ENCODE peak calls at places on chromosomes 1 and 21, in nine cellular contexts. I is type B pancreatic cell; K is CD8-positive, alpha-beta T cell; Q is Calu3; G is neural crest cell; R is left ventricle myocardium inferior; H is astrocyte of the spinal cord; C is upper lobe of right lung; P is kidney. E is an unnamed sample.
A peak's percentile ranks its signal among the peaks of the same experiment; 100 is the strongest.

GRCh38 chr1:226046240-226046639 is 16.3 kb upstream of the H3-3A start:
- DNase-seq in I (no peak), K (no peak), Q (peak; percentile 50), G (no peak), R (no peak), H (peak; percentile 83), C (no peak), P (no peak), E (no peak)

GRCh38 chr21:29870814-29871213 is 69.0 kb downstream of the GRIK1 start:
- DNase-seq in I (no peak), K (no peak), Q (no peak), G (no peak), R (no peak), H (no peak), C (no peak), P (no peak), E (no peak)

GRCh38 chr1:215081566-215082531 is 688 bp upstream of the KCNK2 start:
- DNase-seq in I (no peak), K (no peak), Q (no peak), G (no peak), R (no peak), H (no peak), C (no peak), P (peak; percentile 55), E (no peak)

GRCh38 chr1:40450491-40451237 is 388 bp downstream of the ZFP69B start:
- DNase-seq in I (no peak), K (peak; percentile 81), Q (peak; percentile 1), G (peak; percentile 13), R (no peak), H (peak; percentile 76), C (no peak), P (no peak), E (peak; percentile 42)

GRCh38 chr1:21339402-21340229 is 49.4 kb upstream of the ECE1 start:
- DNase-seq in I (no peak), K (no peak), Q (no peak), G (no peak), R (no peak), H (no peak), C (no peak), P (no peak), E (no peak)

GRCh38 chr1:223741861-223742260 is 29.5 kb downstream of the CAPN2 start:
- DNase-seq in I (no peak), K (no peak), Q (no peak), G (no peak), R (no peak), H (peak; percentile 58), C (no peak), P (no peak), E (no peak)

GRCh38 chr21:25911730-25912401 is 177.1 kb downstream of the GABPA start:
- DNase-seq in I (no peak), K (no peak), Q (no peak), G (peak; percentile 6), R (peak; percentile 24), H (no peak), C (no peak), P (no peak), E (no peak)

GRCh38 chr1:225156254-225156653 is 226.8 kb downstream of the DNAH14 start:
- DNase-seq in I (no peak), K (no peak), Q (no peak), G (no peak), R (no peak), H (peak; percentile 72), C (no peak), P (no peak), E (no peak)

GRCh38 chr1:40040511-40041465 is at the start of gene CAP1:
- DNase-seq in I (peak; percentile 100), K (peak; percentile 100), Q (peak; percentile 99), G (peak; percentile 99), R (peak; percentile 99), H (peak; percentile 99), C (peak; percentile 100), P (peak; percentile 100), E (peak; percentile 89)

GRCh38 chr1:212797681-212798080 is 6.0 kb downstream of the TATDN3 start:
- DNase-seq in I (no peak), K (no peak), Q (no peak), G (no peak), R (no peak), H (no peak), C (no peak), P (no peak), E (no peak)

GRCh38 chr1:53585116-53585515 is 125.9 kb downstream of the DMRTB1 start:
- DNase-seq in I (peak; percentile 37), K (peak; percentile 44), Q (no peak), G (no peak), R (no peak), H (peak; percentile 39), C (no peak), P (no peak), E (no peak)

GRCh38 chr1:42971848-42972291 is 13.2 kb upstream of the SLC2A1 start:
- DNase-seq in I (no peak), K (no peak), Q (no peak), G (no peak), R (no peak), H (peak; percentile 70), C (no peak), P (no peak), E (no peak)

GRCh38 chr21:29441651-29442050 is 142.9 kb downstream of the BACH1 start:
- DNase-seq in I (no peak), K (no peak), Q (no peak), G (no peak), R (no peak), H (peak; percentile 13), C (no peak), P (no peak), E (no peak)

GRCh38 chr21:34693192-34693810 is 24.5 kb downstream of the CLIC6 start:
- DNase-seq in I (no peak), K (peak; percentile 50), Q (peak; percentile 49), G (peak; percentile 23), R (no peak), H (peak; percentile 55), C (no peak), P (no peak), E (peak; percentile 41)

GRCh38 chr1:36083635-36084501 is at the start of gene TEKT2:
- DNase-seq in I (no peak), K (no peak), Q (peak; percentile 27), G (peak; percentile 68), R (no peak), H (peak; percentile 19), C (peak; percentile 73), P (peak; percentile 86), E (no peak)

GRCh38 chr1:53116307-53116810 is 26.1 kb downstream of the SLC1A7 start:
- DNase-seq in I (no peak), K (no peak), Q (no peak), G (no peak), R (no peak), H (no peak), C (no peak), P (no peak), E (no peak)

GRCh38 chr1:154418062-154418897 is 13.1 kb downstream of the IL6R start:
- DNase-seq in I (no peak), K (no peak), Q (peak; percentile 94), G (no peak), R (no peak), H (peak; percentile 57), C (peak; percentile 88), P (peak; percentile 91), E (peak; percentile 93)

GRCh38 chr1:81801834-81802531 is 1.2 kb downstream of the ADGRL2 start:
- DNase-seq in I (peak; percentile 69), K (no peak), Q (peak; percentile 38), G (peak; percentile 23), R (peak; percentile 29), H (peak; percentile 55), C (peak; percentile 63), P (peak; percentile 76), E (no peak)

GRCh38 chr1:159970932-159971342 is 16.9 kb upstream of the SLAMF9 start:
- DNase-seq in I (peak; percentile 31), K (no peak), Q (no peak), G (no peak), R (no peak), H (no peak), C (no peak), P (no peak), E (no peak)

GRCh38 chr1:18795002-18795689 is 64.3 kb downstream of the TAS1R2 start:
- DNase-seq in I (no peak), K (no peak), Q (no peak), G (no peak), R (no peak), H (no peak), C (no peak), P (no peak), E (no peak)

GRCh38 chr1:198498881-198499280 is 41.6 kb downstream of the ATP6V1G3 start:
- DNase-seq in I (no peak), K (no peak), Q (peak; percentile 25), G (no peak), R (no peak), H (no peak), C (no peak), P (no peak), E (no peak)

GRCh38 chr1:221768444-221769066 is 26.7 kb upstream of the DUSP10 start:
- DNase-seq in I (no peak), K (no peak), Q (no peak), G (no peak), R (no peak), H (no peak), C (no peak), P (no peak), E (no peak)
- TF ChIP-seq CTCF in I (peak; percentile 52), K (no peak), Q (no peak), G (peak; percentile 45), R (no peak), H (no peak), C (peak; percentile 14), P (no peak), E (no peak)

GRCh38 chr21:44618504-44618903 is 6.6 kb downstream of the KRTAP10-8 start:
- DNase-seq in I (no peak), K (no peak), Q (no peak), G (no peak), R (peak; percentile 49), H (no peak), C (peak; percentile 64), P (no peak), E (no peak)
- TF ChIP-seq CTCF in I (peak; percentile 37), K (no peak), Q (no peak), G (peak; percentile 18), R (peak; percentile 63), H (peak; percentile 6), C (peak; percentile 23), P (peak; percentile 25), E (peak; percentile 17)

GRCh38 chr1:951364-951763 is 7.7 kb downstream of the NOC2L start:
- DNase-seq in I (no peak), K (no peak), Q (no peak), G (no peak), R (no peak), H (no peak), C (no peak), P (no peak), E (no peak)
- TF ChIP-seq CTCF in I (peak; percentile 62), K (no peak), Q (peak; percentile 25), G (peak; percentile 47), R (peak; percentile 22), H (peak; percentile 66), C (no peak), P (peak; percentile 16), E (no peak)

DNA sequence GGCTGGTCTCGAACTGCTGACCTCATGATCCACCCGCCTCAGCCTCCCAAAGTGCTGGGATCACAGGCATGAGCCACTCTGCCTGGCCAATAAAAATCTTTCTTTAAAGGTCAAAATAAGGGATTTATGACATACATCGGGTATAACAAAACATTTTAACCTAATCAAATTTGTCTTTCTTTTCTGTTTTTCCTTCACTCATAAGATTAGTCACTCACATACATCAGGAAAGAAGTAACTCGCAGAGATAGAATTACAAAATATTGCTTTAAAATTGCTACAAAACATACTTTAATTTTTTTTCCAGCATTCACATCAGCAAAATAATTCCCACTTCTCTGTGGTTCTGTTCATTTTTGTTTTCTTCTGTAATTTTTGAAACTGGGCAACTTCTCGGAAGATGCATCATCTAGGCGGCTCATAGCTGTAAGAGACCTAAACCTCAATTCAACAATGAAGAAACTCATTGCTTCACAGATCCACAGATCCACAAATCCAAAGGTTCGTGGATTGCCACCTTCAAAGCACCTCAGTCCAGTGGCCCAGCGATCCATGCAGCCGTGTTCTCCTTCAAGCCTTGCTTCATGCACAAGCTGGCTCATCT is 39.7 kb downstream of the NEK2 start:
- DNase-seq in I (no peak), K (no peak), Q (no peak), G (no peak), R (no peak), H (peak; percentile 35), C (peak; percentile 13), P (no peak), E (no peak)
- TF ChIP-seq CTCF in I (no peak), K (no peak), Q (no peak), G (no peak), R (no peak), H (no peak), C (no peak), P (no peak), E (no peak)

E was measured in Panc1.